ENCODE peak calls at places on chromosomes 11 and 22, in five cellular contexts. Z is colonic mucosa; T is WERI-Rb-1; I is adrenal gland; B is CD4-positive, alpha-beta T cell. U is an unnamed sample.

GRCh38 chr11:72015511-72016061 is 16.9 kb downstream of the IL18BP start:
- DNase-seq in Z (no peak), T (peak), I (peak), B (no peak), U (no peak)

GRCh38 chr11:13947379-13947778 is 15.1 kb upstream of the SPON1 start:
- DNase-seq in Z (no peak), T (no peak), I (no peak), B (no peak), U (no peak)

GRCh38 chr11:22079133-22079847 is 113.6 kb upstream of the ANO5 start:
- DNase-seq in Z (no peak), T (no peak), I (no peak), B (no peak), U (no peak)

GRCh38 chr22:32396255-32396654 is 15.8 kb downstream of the RTCB start:
- DNase-seq in Z (no peak), T (no peak), I (no peak), B (no peak), U (no peak)

GRCh38 chr22:49936018-49936972 is 17.9 kb downstream of the CRELD2 start:
- DNase-seq in Z (peak), T (peak), I (peak), B (peak), U (peak)

GRCh38 chr11:72352859-72353551 is 81.3 kb downstream of the CLPB start:
- DNase-seq in Z (no peak), T (peak), I (peak), B (no peak), U (no peak)

GRCh38 chr11:91085985-91086384 is 863.1 kb upstream of the CHORDC1 start:
- DNase-seq in Z (no peak), T (no peak), I (no peak), B (no peak), U (no peak)

GRCh38 chr11:131033151-131033651 is 116.9 kb upstream of the SNX19 start:
- DNase-seq in Z (no peak), T (no peak), I (peak), B (no peak), U (no peak)

GRCh38 chr11:45158210-45158644 is 11.8 kb downstream of the PRDM11 start:
- DNase-seq in Z (no peak), T (no peak), I (peak), B (no peak), U (peak)

GRCh38 chr11:134139873-134140331 is 71.0 kb downstream of the JAM3 start:
- DNase-seq in Z (peak), T (peak), I (peak), B (peak), U (peak)

GRCh38 chr22:28440517-28441366 is 238.9 kb downstream of the TTC28 start:
- DNase-seq in Z (no peak), T (no peak), I (no peak), B (no peak), U (no peak)

GRCh38 chr22:28441720-28442263 is 237.8 kb downstream of the TTC28 start:
- DNase-seq in Z (no peak), T (no peak), I (no peak), B (no peak), U (no peak)

GRCh38 chr22:28444659-28445058 is 235.0 kb downstream of the TTC28 start:
- DNase-seq in Z (no peak), T (no peak), I (no peak), B (no peak), U (no peak)

GRCh38 chr22:28442951-28443876 is 236.4 kb downstream of the TTC28 start:
- DNase-seq in Z (peak), T (peak), I (peak), B (no peak), U (peak)

DNA sequence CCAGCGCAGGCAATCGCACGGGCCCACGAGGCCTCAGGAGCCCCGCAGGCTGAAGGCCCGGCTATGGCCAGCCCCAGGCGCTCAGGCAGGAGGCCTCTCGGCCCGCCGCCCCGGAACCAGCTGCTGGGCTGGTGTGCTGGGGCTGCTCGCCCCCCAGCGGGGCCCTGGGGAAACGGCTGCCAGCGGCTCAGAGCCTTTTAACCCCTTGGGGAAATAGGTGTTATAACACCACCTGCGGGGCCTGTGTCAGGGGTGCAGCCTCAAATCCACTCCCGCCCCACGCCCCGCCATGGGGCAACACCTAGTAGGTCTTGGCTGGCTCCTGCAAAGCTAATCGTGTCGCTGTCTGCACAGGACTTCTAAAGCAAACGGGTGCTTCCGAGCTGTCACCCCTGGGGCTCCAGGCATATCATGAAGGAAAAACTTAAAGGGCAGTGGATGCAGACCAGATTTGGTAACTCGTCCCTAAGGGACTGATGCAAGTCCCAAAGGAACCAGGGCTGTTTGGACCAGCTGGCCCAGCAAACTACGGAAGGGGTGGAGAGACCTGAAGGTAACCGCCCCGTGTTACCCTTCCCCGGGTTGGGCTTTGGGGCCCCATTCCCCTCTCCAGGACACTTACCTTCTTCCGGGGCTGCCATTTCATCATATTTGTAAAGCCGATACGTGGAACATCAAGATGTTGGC is 237.2 kb downstream of the TTC28 start:
- DNase-seq in Z (peak), T (no peak), I (peak), B (peak), U (peak)
- TF ChIP-seq CTCF in Z (peak), T (no peak), I (peak), B (peak), U (peak)

GRCh38 chr11:112963368-112963955 is 2.2 kb downstream of the NCAM1 start:
- DNase-seq in Z (no peak), T (no peak), I (no peak), B (no peak), U (peak)

GRCh38 chr11:112962854-112963367 is 1.7 kb downstream of the NCAM1 start:
- DNase-seq in Z (peak), T (peak), I (peak), B (no peak), U (peak)

GRCh38 chr11:112958670-112959069 is 2.5 kb upstream of the NCAM1 start:
- DNase-seq in Z (no peak), T (no peak), I (no peak), B (no peak), U (no peak)

GRCh38 chr11:112961751-112962747 is 829 bp downstream of the NCAM1 start:
- DNase-seq in Z (peak), T (peak), I (peak), B (no peak), U (peak)

GRCh38 chr11:112961146-112961668 is at the start of gene NCAM1:
- DNase-seq in Z (peak), T (peak), I (peak), B (no peak), U (peak)
- H3K27ac ChIP-seq in Z (no peak), T (peak), I (peak), B (no peak), U (peak)

GRCh38 chr11:47269829-47270305 is at the start of gene MADD:
- DNase-seq in Z (peak), T (peak), I (peak), B (peak), U (peak)
- TF ChIP-seq CTCF in Z (no peak), T (no peak), I (no peak), B (no peak), U (peak)

DNA sequence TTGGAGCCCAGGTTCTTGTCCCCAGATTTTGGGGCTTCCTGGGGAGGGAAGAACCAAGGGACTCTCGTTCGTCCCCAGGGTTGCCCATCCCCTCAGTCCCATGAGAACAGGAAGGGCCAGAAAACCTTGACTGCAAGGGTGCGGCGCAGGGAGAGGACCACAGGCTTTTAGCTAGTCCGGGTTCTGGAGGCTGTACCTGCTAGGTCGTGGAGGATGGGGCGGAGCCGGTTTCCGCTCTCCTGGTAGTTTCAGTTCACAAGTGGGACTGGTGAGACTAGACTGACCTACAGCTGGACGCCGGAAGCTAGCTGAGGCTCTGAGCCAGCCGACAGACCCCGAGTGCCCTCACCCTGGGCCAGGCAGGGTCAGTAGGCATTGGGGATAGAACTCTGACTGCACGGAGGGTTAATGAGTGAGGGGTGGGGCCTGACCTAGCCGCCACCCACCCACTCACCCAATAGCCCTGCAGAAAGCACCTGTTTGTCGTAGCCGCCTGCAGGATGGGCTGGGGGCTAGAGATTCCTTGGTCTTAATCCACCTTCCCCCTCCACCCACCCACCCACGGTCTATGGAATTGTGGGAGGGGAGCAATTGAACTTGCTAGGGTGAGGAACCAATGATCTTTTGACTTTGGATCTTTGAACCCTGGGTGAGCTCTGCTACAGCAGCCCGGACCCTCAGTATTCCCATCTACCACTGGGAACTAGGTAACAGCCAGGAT is 1.5 kb downstream of the MAFF start:
- DNase-seq in Z (peak), T (peak), I (peak), B (peak), U (peak)
- H3K27ac ChIP-seq in Z (peak), T (no peak), I (peak), B (peak), U (peak)

GRCh38 chr11:33635161-33635560 is 65.5 kb downstream of the C11orf91 start:
- DNase-seq in Z (no peak), T (no peak), I (peak), B (no peak), U (peak)

GRCh38 chr11:33634291-33634834 is 66.3 kb downstream of the C11orf91 start:
- DNase-seq in Z (no peak), T (no peak), I (no peak), B (no peak), U (no peak)

GRCh38 chr11:33633251-33634003 is 67.2 kb downstream of the C11orf91 start:
- DNase-seq in Z (no peak), T (no peak), I (no peak), B (no peak), U (no peak)

GRCh38 chr11:33631749-33632091 is 68.9 kb downstream of the C11orf91 start:
- DNase-seq in Z (no peak), T (no peak), I (no peak), B (no peak), U (no peak)

GRCh38 chr11:33630936-33631748 is 69.5 kb downstream of the C11orf91 start:
- DNase-seq in Z (no peak), T (no peak), I (no peak), B (no peak), U (no peak)
- TF ChIP-seq CTCF in Z (no peak), T (no peak), I (no peak), B (no peak), U (no peak)

GRCh38 chr11:104164028-104164520 is at the start of gene PDGFD:
- DNase-seq in Z (peak), T (peak), I (peak), B (no peak), U (peak)
- H3K27ac ChIP-seq in Z (peak), T (peak), I (peak), B (no peak), U (peak)

GRCh38 chr22:45907378-45907777 is 69.6 kb downstream of the WNT7B start:
- DNase-seq in Z (no peak), T (no peak), I (no peak), B (no peak), U (no peak)

GRCh38 chr22:45905326-45905923 is 71.5 kb downstream of the WNT7B start:
- DNase-seq in Z (no peak), T (no peak), I (no peak), B (no peak), U (no peak)

GRCh38 chr22:45906946-45907345 is 70.0 kb downstream of the WNT7B start:
- DNase-seq in Z (no peak), T (no peak), I (no peak), B (no peak), U (no peak)

GRCh38 chr22:45907996-45908395 is 69.0 kb downstream of the WNT7B start:
- DNase-seq in Z (no peak), T (no peak), I (no peak), B (no peak), U (no peak)

DNA sequence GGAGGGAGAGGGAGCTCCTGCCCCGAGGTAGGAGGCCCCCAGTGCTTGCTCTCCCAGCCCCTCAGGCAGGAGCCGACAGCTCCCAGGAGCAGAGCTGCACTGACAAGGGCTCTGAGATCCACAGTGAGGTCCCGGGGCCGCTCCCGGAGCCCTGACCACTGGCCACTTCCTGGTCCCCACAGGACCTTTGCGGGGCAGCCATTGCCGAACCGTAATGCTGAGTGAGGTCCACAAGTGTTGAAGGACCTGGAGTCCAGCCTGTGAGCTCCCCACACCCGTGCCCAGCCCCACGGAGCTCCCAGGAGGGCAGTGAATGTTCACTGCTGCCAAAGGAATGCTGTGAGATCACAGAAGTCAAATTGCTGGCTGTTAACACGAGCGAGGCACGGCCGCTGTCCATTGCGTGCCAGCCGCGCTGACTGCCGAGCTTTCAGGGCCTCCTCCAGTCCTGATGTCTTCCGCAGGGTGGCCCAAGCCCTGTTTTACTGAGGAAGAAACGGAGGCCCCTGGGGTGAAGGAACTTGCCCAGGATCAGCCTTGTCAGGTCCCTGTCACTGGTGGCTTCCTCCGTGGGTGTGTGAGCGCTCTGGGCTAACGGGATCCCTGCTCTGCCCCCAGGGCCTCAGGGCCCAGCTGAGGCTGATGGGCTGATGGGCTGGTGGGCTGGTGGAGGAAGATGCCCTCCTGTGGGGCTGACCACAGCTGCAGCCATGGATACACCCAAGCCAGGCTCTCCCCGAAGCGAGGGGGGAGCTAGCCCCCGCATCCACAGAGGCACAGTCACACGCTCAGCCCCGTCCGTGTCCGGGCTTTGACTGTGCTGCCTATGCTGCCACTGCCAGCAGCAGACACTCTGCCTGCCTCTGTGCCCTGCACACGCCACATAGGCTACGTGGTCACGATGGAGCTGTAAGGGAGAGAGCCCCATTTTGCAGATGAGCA is 70.8 kb downstream of the WNT7B start:
- DNase-seq in Z (no peak), T (no peak), I (no peak), B (no peak), U (no peak)
- TF ChIP-seq CTCF in Z (no peak), T (no peak), I (no peak), B (no peak), U (no peak)

GRCh38 chr11:96567193-96567592 is 177.4 kb downstream of the JRKL start:
- DNase-seq in Z (no peak), T (no peak), I (no peak), B (no peak), U (no peak)
- H3K27ac ChIP-seq in Z (no peak), T (no peak), I (no peak), B (no peak), U (no peak)

U was measured in heart left ventricle.